ENCODE peak calls at places on chromosomes 16 and 17, in seven cellular contexts. H, E, D, T, X, I and O are unnamed samples.

GRCh38 chr16:57600048-57600835 is 28.2 kb upstream of the ADGRG1 start:
- DNase-seq in D (no peak), X (no peak), H (no peak), T (peak; percentile 75), I (peak; percentile 64), E (no peak), O (peak; percentile 68)

GRCh38 chr17:8859029-8859803 is 8.3 kb downstream of the PIK3R6 start:
- DNase-seq in D (no peak), I (no peak), H (no peak), T (peak; percentile 65), X (no peak), E (peak; percentile 57), O (peak; percentile 28)

GRCh38 chr17:57924677-57925076 is 30.5 kb downstream of the CUEDC1 start:
- DNase-seq in D (no peak), H (no peak), T (no peak), I (no peak), E (no peak), X (no peak), O (no peak)

GRCh38 chr16:65648111-65648510 is 526.2 kb upstream of the CDH11 start:
- DNase-seq in E (no peak), D (no peak), I (no peak), T (no peak), X (no peak), H (no peak), O (no peak)

GRCh38 chr16:77555781-77556180 is 120.9 kb upstream of the ADAMTS18 start:
- DNase-seq in X (no peak), I (no peak), T (no peak), D (no peak), E (no peak), H (no peak), O (no peak)

GRCh38 chr16:11045441-11045840 is 101.1 kb downstream of the CLEC16A start:
- DNase-seq in D (no peak), H (no peak), X (no peak), E (no peak), T (no peak), I (no peak), O (no peak)

GRCh38 chr17:75428775-75429469 is 23.4 kb upstream of the GRB2 start:
- DNase-seq in D (peak; percentile 61), H (no peak), X (no peak), I (peak; percentile 66), E (peak; percentile 67), T (no peak), O (no peak)

GRCh38 chr16:69535123-69536050 is 30.4 kb upstream of the NFAT5 start:
- DNase-seq in X (no peak), H (no peak), E (peak; percentile 49), D (no peak), T (no peak), I (peak; percentile 59), O (no peak)

GRCh38 chr16:75011634-75012307 is 12.9 kb downstream of the ZNRF1 start:
- DNase-seq in I (peak; percentile 88), X (no peak), D (peak; percentile 79), E (peak; percentile 84), H (no peak), T (peak; percentile 64), O (peak; percentile 44)

GRCh38 chr16:67092227-67092626 is 17.5 kb upstream of the PHAF1 start:
- DNase-seq in D (no peak), T (no peak), E (peak; percentile 85), H (no peak), I (peak; percentile 42), X (no peak), O (no peak)

GRCh38 chr17:74361613-74362391 is at the start of gene BTBD17:
- DNase-seq in X (no peak), D (no peak), T (peak; percentile 63), E (peak; percentile 21), H (peak; percentile 52), I (peak; percentile 49), O (peak; percentile 61)

GRCh38 chr16:85301171-85301690 is 189.0 kb upstream of the CIBAR2 start:
- DNase-seq in X (no peak), T (no peak), E (no peak), H (no peak), D (no peak), I (no peak), O (no peak)

GRCh38 chr16:2458887-2459646 is 842 bp upstream of the TEDC2 start:
- DNase-seq in I (no peak), D (no peak), X (no peak), T (no peak), E (no peak), H (no peak), O (no peak)

GRCh38 chr16:82862057-82862456 is 235.3 kb downstream of the CDH13 start:
- DNase-seq in H (no peak), D (no peak), E (no peak), I (no peak), T (no peak), X (no peak), O (no peak)

GRCh38 chr16:20847577-20847976 is 41.2 kb downstream of the REXO5 start:
- DNase-seq in D (no peak), E (no peak), T (no peak), H (no peak), I (no peak), X (no peak), O (no peak)

GRCh38 chr16:4409081-4409932 is 7.1 kb downstream of the CORO7 start:
- DNase-seq in I (no peak), D (no peak), H (no peak), X (no peak), T (no peak), E (no peak), O (no peak)

GRCh38 chr17:50523208-50523607 is 9.3 kb upstream of the EPN3 start:
- DNase-seq in X (no peak), T (no peak), I (no peak), H (no peak), E (no peak), D (no peak), O (no peak)

GRCh38 chr16:69217433-69217832 is 30.5 kb downstream of the SNTB2 start:
- DNase-seq in H (no peak), E (peak; percentile 81), D (no peak), T (no peak), I (peak; percentile 43), X (no peak), O (no peak)

GRCh38 chr17:35588196-35588920 is 1.2 kb downstream of the AP2B1 start:
- DNase-seq in H (no peak), X (no peak), I (peak; percentile 47), T (no peak), E (peak; percentile 59), D (no peak), O (no peak)

GRCh38 chr17:61783556-61784304 is 79.6 kb downstream of the BRIP1 start:
- DNase-seq in D (no peak), E (no peak), X (no peak), H (no peak), T (no peak), I (no peak), O (no peak)

GRCh38 chr17:51427259-51428255 is 167.2 kb downstream of the UTP18 start:
- DNase-seq in H (no peak), D (peak; percentile 8), E (no peak), T (peak; percentile 72), X (no peak), I (no peak), O (peak; percentile 62)

GRCh38 chr17:63405741-63406261 is 40.3 kb downstream of the CYB561 start:
- DNase-seq in H (no peak), T (no peak), X (no peak), E (peak; percentile 88), D (peak; percentile 81), I (peak; percentile 84), O (no peak)

GRCh38 chr17:65697661-65698060 is 136.2 kb upstream of the AXIN2 start:
- DNase-seq in D (no peak), I (no peak), X (no peak), E (peak; percentile 23), T (no peak), H (no peak), O (no peak)

GRCh38 chr16:11871193-11871592 is 19.9 kb upstream of the RSL1D1 start:
- DNase-seq in D (peak; percentile 22), I (peak; percentile 51), E (peak; percentile 73), X (no peak), T (no peak), H (no peak), O (no peak)

GRCh38 chr17:4187076-4187475 is 44.1 kb downstream of the CYB5D2 start:
- DNase-seq in X (no peak), T (no peak), H (no peak), I (no peak), E (peak; percentile 63), D (no peak), O (no peak)

GRCh38 chr17:80751460-80752368 is 207.1 kb downstream of the RPTOR start:
- DNase-seq in X (no peak), T (no peak), I (no peak), E (peak; percentile 92), H (peak; percentile 75), D (no peak), O (no peak)

GRCh38 chr16:64130140-64130539 is 991.7 kb downstream of the CDH11 start:
- DNase-seq in D (no peak), X (no peak), T (no peak), E (no peak), I (no peak), H (no peak), O (no peak)

GRCh38 chr16:65306313-65306712 is 184.4 kb upstream of the CDH11 start:
- DNase-seq in D (no peak), H (no peak), I (no peak), T (no peak), X (no peak), E (no peak), O (no peak)

GRCh38 chr17:60585887-60586286 is 14.1 kb upstream of the PPM1D start:
- DNase-seq in E (no peak), T (no peak), I (no peak), X (no peak), H (no peak), D (no peak), O (no peak)